ENCODE peak calls at places on chromosome 9, in five cellular contexts. R is brain microvascular endothelial cell, U is fibroblast of the aortic adventitia, V is IMR-90, A is right atrium auricular region. J is an unnamed sample.
A peak's percentile ranks its signal among the peaks of the same experiment; 100 is the strongest.

GRCh38 chr9:13787234-13787833 is 507.8 kb upstream of the MPDZ start:
- DNase-seq in A (no peak), R (peak; percentile 48), V (peak; percentile 46), U (peak; percentile 81), J (no peak)

GRCh38 chr9:33329117-33329563 is 38.8 kb downstream of the NFX1 start:
- DNase-seq in A (peak; percentile 60), U (peak; percentile 96), V (peak; percentile 94), R (peak; percentile 85), J (peak; percentile 95)

GRCh38 chr9:77019010-77019809 is at the start of gene FOXB2:
- DNase-seq in V (no peak), A (no peak), R (no peak), U (no peak), J (no peak)

GRCh38 chr9:27471789-27472585 is 52.1 kb upstream of the IFNK start:
- DNase-seq in A (no peak), U (peak; percentile 4), R (no peak), V (no peak), J (peak; percentile 50)

GRCh38 chr9:84754896-84755295 is 85.4 kb downstream of the NTRK2 start:
- DNase-seq in R (peak; percentile 20), U (no peak), A (no peak), V (no peak), J (no peak)

GRCh38 chr9:21561502-21561901 is 79.4 kb upstream of the IFNE start:
- DNase-seq in V (no peak), A (no peak), U (no peak), R (no peak), J (no peak)

GRCh38 chr9:79154806-79155205 is 417.0 kb upstream of the TLE4 start:
- DNase-seq in A (no peak), U (peak; percentile 7), V (peak; percentile 11), R (no peak), J (peak; percentile 66)

GRCh38 chr9:14315754-14316573 is 2.0 kb upstream of the NFIB start:
- DNase-seq in V (no peak), U (peak; percentile 65), A (no peak), R (peak; percentile 22), J (peak; percentile 31)

GRCh38 chr9:36718612-36719011 is 145.9 kb downstream of the MELK start:
- DNase-seq in A (no peak), U (no peak), V (no peak), R (no peak), J (no peak)

GRCh38 chr9:114387678-114388431 is at the start of gene AKNA:
- DNase-seq in R (peak; percentile 70), U (peak; percentile 72), A (peak; percentile 85), V (peak; percentile 79), J (peak; percentile 86)

GRCh38 chr9:87875839-87876545 is 6.7 kb upstream of the SPATA31E1 start:
- DNase-seq in A (no peak), U (no peak), V (no peak), R (no peak), J (no peak)

GRCh38 chr9:132919609-132920268 is 24.7 kb downstream of the TSC1 start:
- DNase-seq in V (no peak), R (no peak), U (no peak), A (no peak), J (peak; percentile 2)

GRCh38 chr9:97714435-97714834 is 17.3 kb upstream of the XPA start:
- DNase-seq in R (peak; percentile 25), V (peak; percentile 56), A (no peak), U (peak; percentile 65), J (peak; percentile 61)

GRCh38 chr9:37798677-37799076 is 1.9 kb upstream of the DCAF10 start:
- DNase-seq in R (no peak), U (no peak), V (no peak), A (no peak), J (no peak)

GRCh38 chr9:86322973-86323644 is 31.1 kb downstream of the TUT7 start:
- DNase-seq in V (peak; percentile 83), A (no peak), R (peak; percentile 40), U (peak; percentile 87), J (peak; percentile 92)

GRCh38 chr9:130579738-130580463 is 524 bp downstream of the FUBP3 start:
- DNase-seq in R (no peak), V (no peak), A (no peak), U (no peak), J (peak; percentile 22)

GRCh38 chr9:134413112-134413715 is 87.0 kb downstream of the RXRA start:
- DNase-seq in A (no peak), R (no peak), V (no peak), U (peak; percentile 35), J (no peak)

GRCh38 chr9:134710271-134710540 is 68.6 kb downstream of the COL5A1 start:
- DNase-seq in V (no peak), R (no peak), A (no peak), U (no peak), J (no peak)

GRCh38 chr9:33164138-33164809 is 2.9 kb downstream of the B4GALT1 start:
- DNase-seq in U (peak; percentile 46), R (no peak), V (no peak), A (peak; percentile 58), J (peak; percentile 69)

GRCh38 chr9:120392711-120393110 is 187.3 kb downstream of the CDK5RAP2 start:
- DNase-seq in V (no peak), R (no peak), A (no peak), U (no peak), J (no peak)

GRCh38 chr9:110615526-110615925 is 36.0 kb upstream of the SVEP1 start:
- DNase-seq in A (no peak), V (peak; percentile 72), U (peak; percentile 72), R (peak; percentile 20), J (peak; percentile 18)

DNA sequence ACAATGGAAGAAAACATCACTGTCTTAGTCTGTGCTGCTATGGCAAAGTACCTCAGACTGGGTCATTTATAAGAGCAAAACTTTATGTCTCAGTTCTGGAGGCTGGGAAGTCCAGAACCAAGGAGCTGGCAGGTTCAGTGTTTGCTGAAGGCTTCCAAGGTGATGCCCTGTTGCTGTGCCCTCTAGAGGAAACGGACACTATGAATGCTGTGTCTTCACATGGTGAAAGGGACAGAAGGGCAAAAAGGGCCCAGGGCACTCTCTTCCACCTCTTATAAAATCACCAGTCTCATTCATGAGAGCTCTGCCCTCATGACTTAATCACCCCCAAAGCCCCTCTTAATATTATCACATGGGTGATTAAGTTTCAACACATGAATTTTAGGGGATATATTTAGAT is 143.5 kb downstream of the FANCC start:
- DNase-seq in V (no peak), U (no peak), R (no peak), A (no peak), J (no peak)
- TF ChIP-seq CTCF in V (no peak), U (no peak), R (no peak), A (no peak), J (no peak)

DNA sequence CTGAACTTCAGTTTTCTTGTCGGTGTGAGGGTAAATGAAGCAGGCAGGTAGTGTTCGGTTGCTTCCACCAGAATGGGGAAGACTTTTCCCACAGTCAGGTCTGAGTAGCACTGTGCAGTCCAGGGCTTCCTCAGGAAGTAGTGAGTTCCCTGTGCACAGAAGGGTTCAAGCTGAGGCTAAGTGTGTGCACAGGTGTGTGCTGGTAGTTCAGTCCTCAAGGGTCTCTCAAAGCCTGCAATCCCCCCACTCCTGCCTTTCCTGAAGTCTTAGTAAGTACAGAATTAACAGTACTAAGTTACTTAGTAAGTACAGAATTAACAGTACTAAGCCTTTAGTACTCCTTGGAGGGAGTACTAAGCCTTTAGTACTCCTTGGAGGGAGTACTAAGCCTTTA is 1.4 kb downstream of the DAB2IP start:
- DNase-seq in A (no peak), R (no peak), U (no peak), V (no peak), J (no peak)
- H3K4me3 ChIP-seq in A (peak overlapping the region; percentile 64), R (no peak overlapping the region), U (no peak overlapping the region), V (peak overlapping the region; percentile 34), J (no peak overlapping the region)

DNA sequence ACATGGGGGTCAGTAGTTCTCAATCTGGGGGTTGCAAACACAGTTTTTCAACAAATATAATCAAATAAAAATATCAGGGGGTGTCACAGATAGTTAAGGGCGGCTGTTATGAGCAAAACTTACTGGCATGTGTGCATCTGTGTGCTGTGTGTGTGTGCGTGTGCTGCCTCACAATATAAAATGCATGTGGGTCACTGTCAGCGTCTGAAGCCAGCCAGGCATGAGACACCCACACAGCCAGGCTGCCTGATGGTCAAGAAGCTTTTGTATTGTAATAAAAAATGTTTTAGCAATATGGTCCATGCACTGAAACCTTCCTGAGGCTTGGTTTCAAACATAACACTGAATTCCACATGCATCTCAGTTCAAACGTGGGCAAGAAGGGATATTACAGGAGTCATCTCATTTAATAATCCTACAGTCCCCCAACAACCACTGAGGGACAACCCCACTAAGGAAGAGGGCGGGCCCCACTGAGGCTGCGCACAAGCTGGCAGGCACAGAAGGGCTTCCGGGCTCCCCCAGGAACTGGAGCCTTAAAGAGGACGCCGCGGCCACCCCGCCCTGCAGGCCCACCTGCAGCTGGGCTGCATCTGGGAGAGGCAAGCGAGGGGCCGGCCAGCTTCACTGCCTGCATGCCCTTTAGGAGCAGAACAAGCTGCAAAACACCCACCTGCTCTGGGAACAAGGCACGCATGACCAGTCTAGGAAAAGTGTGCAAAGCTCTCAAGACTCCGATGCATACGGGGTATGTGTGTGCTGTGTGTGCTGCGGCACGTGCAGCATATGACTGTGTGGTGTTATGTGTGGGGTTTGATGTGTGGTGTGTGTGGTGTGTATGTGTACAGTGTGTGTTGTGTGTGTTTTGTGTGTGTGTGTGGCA is 14.1 kb downstream of the SEMA4D start:
- DNase-seq in U (no peak), V (no peak), R (no peak), A (no peak), J (no peak)
- TF ChIP-seq CTCF in U (no peak), V (no peak), R (no peak), A (no peak), J (no peak)

DNA sequence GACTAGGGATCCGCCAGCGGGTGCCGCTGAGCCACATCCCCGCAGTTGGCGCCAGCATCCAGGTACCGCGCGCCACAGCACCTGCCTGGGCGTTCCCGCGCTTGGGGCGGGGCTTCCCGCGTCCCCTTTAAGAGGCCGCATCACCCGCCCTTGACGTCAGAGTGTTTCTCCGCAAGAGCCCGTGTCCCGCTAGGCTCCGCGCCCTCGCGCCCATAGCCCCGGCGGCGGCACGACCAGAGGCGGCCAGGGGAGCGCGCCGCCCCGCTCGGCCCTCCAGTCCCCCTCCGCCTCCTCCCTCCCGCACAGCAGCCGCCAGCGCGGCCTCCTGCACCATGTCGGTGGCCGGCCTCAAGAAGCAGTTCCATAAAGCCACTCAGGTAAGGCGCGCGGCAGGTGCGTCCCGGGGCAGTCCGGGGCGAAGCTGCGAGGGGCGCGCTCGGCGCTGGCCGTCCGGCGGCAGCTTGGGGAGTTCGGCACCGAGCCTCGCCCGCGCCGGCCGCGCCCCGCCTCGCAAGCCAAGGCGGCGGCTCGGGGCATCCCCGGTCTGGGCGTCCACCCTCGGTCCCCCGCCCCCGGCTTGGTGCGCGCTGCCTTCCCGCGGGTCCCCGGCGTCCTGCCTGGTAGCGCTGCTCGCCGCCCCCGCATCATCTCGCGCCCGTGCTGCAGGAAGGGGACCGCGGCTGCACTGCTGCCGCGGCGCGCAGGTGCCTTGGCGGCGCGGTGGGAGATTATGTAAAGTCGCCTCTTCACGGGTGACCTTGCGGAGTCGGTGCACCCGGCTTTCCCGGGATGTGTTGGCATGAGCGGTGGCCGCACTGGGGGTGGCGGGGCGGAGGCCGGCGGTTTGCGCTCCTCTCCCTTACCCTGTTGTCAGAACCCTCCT is at the start of gene SH3GL2:
- DNase-seq in U (peak; percentile 8), V (peak; percentile 4), R (peak; percentile 4), A (no peak), J (peak; percentile 7)
- H3K4me3 ChIP-seq in U (peak within 1 kb of the TSS; percentile 52), V (peak within 1 kb of the TSS; percentile 35), R (peak within 1 kb of the TSS; percentile 47), A (peak within 1 kb of the TSS; percentile 50), J (peak within 1 kb of the TSS; percentile 33)

GRCh38 chr9:100222674-100223073 is 123.6 kb downstream of the INVS start:
- DNase-seq in V (peak; percentile 53), U (peak; percentile 66), A (no peak), R (no peak), J (peak; percentile 48)
- TF ChIP-seq CTCF in V (peak; percentile 61), U (peak; percentile 52), A (peak; percentile 52), R (peak; percentile 42), J (peak; percentile 48)

GRCh38 chr9:73151653-73152382 is at the start of gene ANXA1:
- DNase-seq in A (no peak), U (peak; percentile 95), V (peak; percentile 83), R (peak; percentile 86), J (peak; percentile 90)
- H3K4me3 ChIP-seq in A (peak within 1 kb of the TSS; percentile 44), U (peak within 1 kb of the TSS; percentile 79), V (peak within 1 kb of the TSS; percentile 96), R (peak within 1 kb of the TSS; percentile 68), J (peak within 1 kb of the TSS; percentile 85)

GRCh38 chr9:90128587-90129190 is 513.9 kb downstream of the DIRAS2 start:
- DNase-seq in R (no peak), U (no peak), A (no peak), V (no peak), J (no peak)
- TF ChIP-seq CTCF in R (no peak), U (no peak), A (no peak), V (no peak), J (no peak)